ENCODE peak calls at places on chromosome 22, in four cellular contexts. V is WTC11, U is GM12878, M is HepG2. K is an unnamed sample.

GRCh38 chr22:31400023-31400397 is 606 bp downstream of the DRG1 start:
- DNase-seq in V (no peak), M (no peak), U (no peak), K (no peak)

GRCh38 chr22:22431271-22432220 is 77.0 kb downstream of the ZNF280B start:
- DNase-seq in U (no peak), V (peak), M (peak), K (peak)

GRCh38 chr22:30246962-30247376 is 410 bp upstream of the LIF start:
- DNase-seq in U (no peak), V (no peak), M (no peak), K (no peak)

GRCh38 chr22:29268511-29269229 is 602 bp downstream of the EWSR1 start:
- DNase-seq in M (peak), V (peak), U (no peak), K (peak)

GRCh38 chr22:23070418-23071162 is at the start of gene GNAZ:
- DNase-seq in U (no peak), M (no peak), V (peak), K (no peak)

GRCh38 chr22:37288521-37288920 is 6.2 kb downstream of the CYTH4 start:
- DNase-seq in V (no peak), U (no peak), M (no peak), K (no peak)

GRCh38 chr22:47043835-47044721 is 281.6 kb downstream of the TBC1D22A start:
- DNase-seq in M (no peak), U (no peak), V (peak), K (no peak)

GRCh38 chr22:46936378-46936916 is 174.0 kb downstream of the TBC1D22A start:
- DNase-seq in M (peak), V (no peak), U (no peak), K (no peak)

GRCh38 chr22:36873614-36874308 is 13.0 kb downstream of the NCF4 start:
- DNase-seq in U (peak), V (peak), M (peak), K (peak)

GRCh38 chr22:20763630-20764029 is 10.3 kb upstream of the SERPIND1 start:
- DNase-seq in U (no peak), M (no peak), V (no peak), K (no peak)

GRCh38 chr22:17086750-17087149 is 1.9 kb downstream of the IL17RA start:
- DNase-seq in U (no peak), V (no peak), M (no peak), K (no peak)

GRCh38 chr22:29799217-29799680 is 32.1 kb downstream of the UQCR10 start:
- DNase-seq in V (no peak), U (no peak), M (peak), K (peak)

DNA sequence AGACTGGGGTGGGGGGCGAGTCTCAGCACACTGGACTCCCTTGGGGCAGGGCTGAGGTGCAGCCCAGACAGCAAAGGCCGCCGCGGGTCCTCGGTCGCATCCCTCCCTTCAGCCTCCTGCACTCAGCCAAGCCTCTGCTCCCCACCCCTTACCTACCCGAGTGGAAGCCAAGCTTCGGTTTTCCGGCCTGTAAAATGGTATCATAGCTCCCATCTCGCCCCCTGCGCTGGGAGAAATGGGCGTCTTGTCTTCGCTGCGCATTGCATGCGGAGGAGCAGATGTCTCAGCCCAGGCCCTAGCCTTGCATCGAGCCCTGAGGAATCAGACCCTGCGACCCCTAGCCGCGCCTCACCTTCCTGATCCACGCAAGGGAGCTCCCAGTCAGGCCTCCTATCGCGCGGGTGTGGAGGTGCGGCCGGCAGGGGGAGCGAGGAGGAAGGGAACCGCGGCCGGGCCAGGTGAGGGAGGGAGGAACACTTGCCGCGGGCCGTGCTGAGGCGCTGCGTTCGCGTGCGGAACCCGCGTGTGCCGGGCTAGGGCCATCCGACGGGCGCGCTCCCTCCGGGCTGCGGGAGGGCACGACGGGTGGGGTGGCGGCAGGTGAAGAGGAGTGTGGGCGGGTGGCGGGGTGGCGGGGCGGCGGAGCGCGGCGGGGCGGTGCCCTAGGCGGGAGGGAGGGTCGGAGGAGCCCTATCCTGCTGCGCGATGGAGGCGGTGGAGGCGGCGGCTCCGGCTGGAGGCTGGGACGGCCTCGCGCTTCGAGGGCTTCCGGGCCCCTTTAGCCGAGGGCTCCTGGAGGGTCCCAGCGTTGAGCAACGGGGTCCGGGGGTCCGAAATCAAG is 4.1 kb upstream of the TBX1 start:
- DNase-seq in U (no peak), M (peak), V (peak), K (peak)
- TF ChIP-seq ESRRA in U (no peak), M (no peak), V (no peak), K (no peak)

GRCh38 chr22:39409630-39410029 is 10.1 kb downstream of the TAB1 start:
- DNase-seq in V (no peak), M (no peak), U (no peak), K (no peak)
- TF ChIP-seq ESRRA in V (no peak), M (no peak), U (no peak), K (no peak)

GRCh38 chr22:25159028-25159427 is 40.6 kb upstream of the CRYBB3 start:
- DNase-seq in M (no peak), U (no peak), V (no peak), K (no peak)

GRCh38 chr22:25160120-25160996 is 39.3 kb upstream of the CRYBB3 start:
- DNase-seq in U (no peak), M (no peak), V (no peak), K (no peak)

GRCh38 chr22:25162561-25162960 is 37.1 kb upstream of the CRYBB3 start:
- DNase-seq in M (no peak), U (no peak), V (no peak), K (no peak)

GRCh38 chr22:25161916-25162530 is 37.6 kb upstream of the CRYBB3 start:
- DNase-seq in M (no peak), U (no peak), V (no peak), K (no peak)

GRCh38 chr22:25161017-25161915 is 38.4 kb upstream of the CRYBB3 start:
- DNase-seq in V (no peak), U (no peak), M (no peak), K (no peak)
- TF ChIP-seq ESRRA in V (no peak), U (no peak), M (no peak), K (no peak)

DNA sequence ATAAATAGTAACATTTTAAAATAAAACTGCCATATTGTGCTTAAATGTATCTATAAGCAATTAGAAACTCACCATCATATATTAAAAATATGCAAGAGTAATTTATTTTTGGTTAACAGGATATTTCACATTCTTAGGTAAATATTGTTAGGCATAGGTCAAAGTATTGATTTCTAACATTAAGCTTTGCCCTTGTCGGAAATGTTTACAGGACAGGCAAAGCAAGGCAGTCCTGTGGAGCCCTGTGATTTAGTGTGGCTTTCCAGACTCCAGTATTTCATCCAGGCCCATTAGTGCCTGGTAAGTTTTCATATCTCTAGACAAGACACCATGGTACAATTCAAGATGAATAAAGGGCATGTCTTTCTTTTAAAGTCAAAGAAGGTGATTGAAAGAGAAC is 114.9 kb upstream of the LARGE1 start:
- DNase-seq in V (no peak), U (no peak), M (no peak), K (no peak)
- TF ChIP-seq ESRRA in V (no peak), U (no peak), M (no peak), K (no peak)

GRCh38 chr22:32958021-32958420 is 100.2 kb downstream of the SYN3 start:
- DNase-seq in M (no peak), U (no peak), V (no peak), K (no peak)
- TF ChIP-seq ESRRA in M (no peak), U (no peak), V (no peak), K (no peak)

DNA sequence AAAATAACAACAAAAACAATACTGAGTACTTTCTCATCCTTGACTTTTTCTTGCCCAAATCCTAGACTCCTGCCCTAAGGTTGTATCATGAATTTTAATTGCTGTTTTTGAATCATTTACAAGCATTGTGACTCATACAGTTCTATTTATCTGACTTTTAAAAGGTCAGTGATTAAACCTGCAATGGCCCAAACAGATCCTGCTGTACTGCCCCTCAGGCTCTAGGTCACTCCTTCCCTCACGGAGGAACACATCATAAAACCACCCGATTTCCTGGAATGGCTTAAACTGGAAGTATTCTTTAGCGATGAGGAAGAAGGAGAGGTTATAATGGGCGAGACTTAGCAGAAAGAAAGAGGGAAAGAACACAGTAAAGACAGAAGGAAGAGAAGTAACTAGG is 12.3 kb downstream of the ARFGAP3 start:
- DNase-seq in V (no peak), U (no peak), M (no peak), K (peak)
- TF ChIP-seq ESRRA in V (no peak), U (no peak), M (no peak), K (no peak)

GRCh38 chr22:41368543-41368817 is 13.3 kb upstream of the TEF start:
- DNase-seq in U (no peak), M (no peak), V (no peak), K (no peak)

GRCh38 chr22:41366323-41367014 is 15.3 kb upstream of the TEF start:
- DNase-seq in M (no peak), V (no peak), U (no peak), K (no peak)

GRCh38 chr22:41367680-41368542 is 13.8 kb upstream of the TEF start:
- DNase-seq in U (no peak), M (peak), V (no peak), K (no peak)

GRCh38 chr22:41365425-41365824 is 16.3 kb upstream of the TEF start:
- DNase-seq in U (no peak), M (no peak), V (no peak), K (no peak)

DNA sequence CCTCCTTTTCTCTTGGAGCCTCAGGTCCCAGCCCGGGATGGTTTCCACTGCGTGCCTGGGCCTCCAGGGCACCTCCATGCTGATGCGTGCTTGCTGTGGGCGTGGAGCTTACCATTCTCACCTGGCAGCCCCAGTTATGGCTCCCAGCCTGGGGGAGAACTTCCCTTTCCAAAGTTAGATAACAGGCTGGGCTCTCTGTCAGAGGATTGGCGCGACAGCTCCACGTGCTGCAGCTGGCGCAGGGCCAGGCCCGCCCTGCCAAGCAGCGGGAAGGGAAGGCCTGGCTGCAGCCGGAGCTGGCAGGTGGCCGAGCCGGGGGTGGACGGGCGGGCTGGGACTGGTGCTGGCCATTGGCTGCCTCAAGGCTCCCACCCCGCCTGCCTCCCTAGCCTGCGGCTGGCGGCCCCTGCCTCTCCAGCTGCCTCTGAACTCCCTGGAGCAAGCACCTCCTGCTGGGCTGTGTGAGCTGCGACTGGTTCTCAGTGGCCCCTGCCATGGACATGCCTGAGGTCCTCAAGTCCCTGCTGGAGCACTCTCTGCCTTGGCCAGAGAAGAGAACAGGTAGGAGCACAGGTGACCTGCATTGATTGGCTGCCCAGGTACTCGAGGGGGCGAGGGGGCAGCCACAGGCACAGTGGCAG is 14.6 kb upstream of the TEF start:
- DNase-seq in V (peak), U (no peak), M (peak), K (peak)
- TF ChIP-seq ESRRA in V (no peak), U (no peak), M (peak), K (no peak)

GRCh38 chr22:44277404-44278135 is 35.2 kb downstream of the SHISAL1 start:
- DNase-seq in M (no peak), V (no peak), U (no peak), K (no peak)

GRCh38 chr22:44276706-44277403 is 35.9 kb downstream of the SHISAL1 start:
- DNase-seq in M (no peak), V (no peak), U (no peak), K (no peak)

GRCh38 chr22:44278234-44279058 is 34.3 kb downstream of the SHISAL1 start:
- DNase-seq in V (no peak), U (no peak), M (no peak), K (no peak)

GRCh38 chr22:44280665-44281188 is 32.0 kb downstream of the SHISAL1 start:
- DNase-seq in V (no peak), M (no peak), U (no peak), K (no peak)

DNA sequence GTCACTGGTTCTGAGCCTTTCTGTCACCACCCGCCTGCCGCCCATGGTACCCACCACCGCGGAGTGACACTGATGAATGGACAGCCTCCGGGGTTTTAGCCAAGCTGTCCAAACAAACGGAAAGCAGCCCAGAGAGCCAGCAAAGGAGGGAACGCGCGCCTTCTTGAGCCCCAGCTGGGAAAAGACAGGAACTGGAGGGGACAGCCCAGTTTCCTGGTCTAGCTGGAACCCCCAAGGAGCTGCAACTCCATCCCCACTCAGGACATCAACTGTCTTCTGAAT is 33.8 kb downstream of the SHISAL1 start:
- DNase-seq in U (no peak), M (no peak), V (no peak), K (no peak)
- TF ChIP-seq ESRRA in U (no peak), M (no peak), V (no peak), K (no peak)

GRCh38 chr22:48955351-48956311 is 872.0 kb downstream of the BRD1 start:
- DNase-seq in V (no peak), M (no peak), U (no peak), K (no peak)
- TF ChIP-seq ESRRA in V (no peak), M (no peak), U (no peak), K (no peak)